ENCODE peak calls at places on chromosome 21, in eight cellular contexts. G is endothelial cell, I is NB4, C is bronchial epithelial cell, P is mesothelial cell of epicardium, A is GM10248, Q is fibroblast of lung, R is mammary epithelial cell. H is an unnamed sample.
A peak's percentile ranks its signal among the peaks of the same experiment; 100 is the strongest.

GRCh38 chr21:14523234-14523633 is 22.9 kb downstream of the SAMSN1 start:
- DNase-seq in R (no peak), P (no peak), G (no peak), A (peak; percentile 21), I (peak; percentile 71), C (peak; percentile 12), Q (no peak), H (no peak)

GRCh38 chr21:44853601-44854390 is 19.7 kb downstream of the PTTG1IP start:
- DNase-seq in Q (no peak), R (no peak), G (no peak), I (no peak), C (no peak), P (no peak), A (no peak), H (no peak)

GRCh38 chr21:38920631-38921398 is 115.1 kb downstream of the ETS2 start:
- DNase-seq in A (no peak), I (no peak), R (no peak), Q (peak; percentile 80), G (no peak), C (peak; percentile 48), P (no peak), H (no peak)

GRCh38 chr21:17828223-17828622 is 9.1 kb upstream of the C21orf91 start:
- DNase-seq in I (no peak), P (no peak), A (no peak), C (peak; percentile 57), Q (peak; percentile 52), R (peak; percentile 52), G (no peak), H (no peak)

GRCh38 chr21:43717967-43718871 is 710 bp upstream of the PDXK start:
- DNase-seq in R (no peak), P (no peak), Q (no peak), C (no peak), G (no peak), I (no peak), A (no peak), H (no peak)

GRCh38 chr21:31482460-31482859 is 138.4 kb upstream of the TIAM1 start:
- DNase-seq in Q (no peak), A (no peak), R (no peak), C (no peak), I (no peak), G (no peak), P (no peak), H (peak; percentile 18)

GRCh38 chr21:31977816-31978215 is 105.0 kb downstream of the HUNK start:
- DNase-seq in I (no peak), Q (no peak), C (no peak), R (no peak), P (no peak), G (no peak), A (no peak), H (no peak)

GRCh38 chr21:27647921-27648320 is 681.0 kb upstream of the ADAMTS5 start:
- DNase-seq in Q (no peak), I (no peak), A (no peak), C (peak; percentile 35), P (no peak), R (no peak), G (no peak), H (no peak)

GRCh38 chr21:38333290-38334272 is 76.8 kb downstream of the KCNJ15 start:
- DNase-seq in R (no peak), Q (no peak), G (no peak), A (no peak), I (peak; percentile 20), C (no peak), P (no peak), H (no peak)

GRCh38 chr21:40331804-40332203 is 464.6 kb downstream of the PCP4 start:
- DNase-seq in I (no peak), C (no peak), R (no peak), P (no peak), G (no peak), Q (no peak), A (no peak), H (no peak)

GRCh38 chr21:18529253-18529652 is 125.7 kb upstream of the TMPRSS15 start:
- DNase-seq in R (no peak), A (no peak), P (no peak), Q (peak; percentile 94), G (no peak), C (peak; percentile 68), I (no peak), H (no peak)

GRCh38 chr21:45019887-45020537 is 54.4 kb upstream of the ADARB1 start:
- DNase-seq in G (no peak), Q (no peak), A (no peak), C (no peak), I (no peak), P (no peak), R (no peak), H (peak; percentile 77)

GRCh38 chr21:22120616-22121266 is 1122.5 kb downstream of the NCAM2 start:
- DNase-seq in P (no peak), R (no peak), G (no peak), Q (no peak), I (peak; percentile 30), C (no peak), A (no peak), H (no peak)

GRCh38 chr21:20802631-20803260 is 195.5 kb upstream of the NCAM2 start:
- DNase-seq in C (no peak), Q (no peak), A (no peak), G (no peak), I (no peak), R (no peak), P (no peak), H (no peak)

GRCh38 chr21:26954591-26955214 is 12.2 kb downstream of the ADAMTS5 start:
- DNase-seq in R (no peak), Q (no peak), C (no peak), G (no peak), P (no peak), A (no peak), I (no peak), H (no peak)

GRCh38 chr21:45095505-45095904 is 21.1 kb downstream of the ADARB1 start:
- DNase-seq in I (no peak), G (no peak), C (no peak), A (no peak), P (no peak), R (no peak), Q (no peak), H (no peak)

GRCh38 chr21:37188825-37189224 is 78.3 kb downstream of the VPS26C start:
- DNase-seq in A (no peak), P (no peak), Q (no peak), I (no peak), G (no peak), C (no peak), R (no peak), H (no peak)

GRCh38 chr21:36735201-36735515 is 36.2 kb downstream of the SIM2 start:
- DNase-seq in P (no peak), R (no peak), A (no peak), I (no peak), C (no peak), G (no peak), Q (no peak), H (no peak)

GRCh38 chr21:38993561-38993960 is 187.8 kb downstream of the ETS2 start:
- DNase-seq in A (no peak), G (no peak), I (no peak), P (peak; percentile 72), Q (peak; percentile 89), R (peak; percentile 92), C (peak; percentile 99), H (no peak)

GRCh38 chr21:36852293-36852692 is 114.2 kb downstream of the HLCS start:
- DNase-seq in A (no peak), P (no peak), G (no peak), I (no peak), C (peak; percentile 7), R (no peak), Q (no peak), H (no peak)

GRCh38 chr21:44793269-44794030 is 8.2 kb downstream of the UBE2G2 start:
- DNase-seq in P (no peak), C (peak; percentile 54), Q (peak; percentile 49), R (peak; percentile 51), G (peak; percentile 55), I (peak; percentile 67), A (peak; percentile 79), H (no peak)

GRCh38 chr21:44353200-44353970 is at the start of gene TRPM2:
- DNase-seq in Q (no peak), R (no peak), C (no peak), P (no peak), G (no peak), I (peak; percentile 97), A (peak; percentile 55), H (no peak)

GRCh38 chr21:14114251-14114650 is 96.5 kb downstream of the LIPI start:
- DNase-seq in A (no peak), I (no peak), P (no peak), Q (no peak), R (peak; percentile 34), C (peak; percentile 71), G (no peak), H (no peak)

GRCh38 chr21:38486221-38486620 is 12.1 kb downstream of the ERG start:
- DNase-seq in I (no peak), P (no peak), C (peak; percentile 99), G (no peak), R (peak; percentile 91), Q (peak; percentile 96), A (no peak), H (no peak)

GRCh38 chr21:20443558-20444155 is 554.6 kb upstream of the NCAM2 start:
- DNase-seq in P (no peak), C (no peak), A (no peak), Q (no peak), R (no peak), G (no peak), I (peak; percentile 40), H (no peak)

GRCh38 chr21:37835512-37835911 is 80.7 kb downstream of the KCNJ6 start:
- DNase-seq in I (no peak), Q (no peak), R (no peak), A (no peak), C (no peak), G (no peak), P (no peak), H (no peak)

GRCh38 chr21:34989337-34990151 is 59.6 kb downstream of the RUNX1 start:
- DNase-seq in P (no peak), I (no peak), A (peak; percentile 58), Q (peak; percentile 75), R (peak; percentile 49), G (no peak), C (no peak), H (no peak)

GRCh38 chr21:42360317-42360716 is 6.0 kb downstream of the TFF1 start:
- DNase-seq in R (no peak), A (no peak), G (no peak), I (peak; percentile 42), C (no peak), P (no peak), Q (no peak), H (no peak)
- TF ChIP-seq CTCF in R (no peak), A (no peak), G (no peak), I (peak; percentile 39), C (no peak), P (no peak), Q (no peak), H (peak; percentile 21)

GRCh38 chr21:29449306-29449940 is 150.7 kb downstream of the BACH1 start:
- DNase-seq in A (no peak), P (no peak), Q (no peak), I (no peak), C (no peak), R (no peak), G (no peak), H (no peak)
- TF ChIP-seq CTCF in A (no peak), P (no peak), Q (no peak), I (no peak), C (no peak), R (no peak), G (no peak), H (no peak)

GRCh38 chr21:30257773-30258172 is 25.0 kb downstream of the KRTAP24-1 start:
- DNase-seq in C (peak; percentile 67), I (peak; percentile 41), G (peak; percentile 34), A (no peak), Q (no peak), P (no peak), R (peak; percentile 66), H (no peak)
- TF ChIP-seq CTCF in C (peak; percentile 62), I (peak; percentile 32), G (peak; percentile 64), A (no peak), Q (no peak), P (peak; percentile 41), R (peak; percentile 64), H (peak; percentile 72)

GRCh38 chr21:46099476-46099875 is 1.6 kb downstream of the COL6A2 start:
- DNase-seq in P (peak; percentile 39), C (no peak), Q (no peak), G (peak; percentile 19), I (no peak), R (no peak), A (no peak), H (peak; percentile 75)
- TF ChIP-seq CTCF in P (no peak), C (no peak), Q (peak; percentile 33), G (no peak), I (no peak), R (no peak), A (no peak), H (peak; percentile 62)

H was measured in chondrocyte.